ENCODE peak calls at places on chromosomes 4 and X, in nine cellular contexts. One of them, this sample, is unnamed.
A peak's percentile ranks its signal among the peaks of the same experiment; 100 is the strongest.

GRCh38 chrX:69503835-69504625 is at the start of gene NALF2:
- DNase-seq in cardiac muscle cell: peak; percentile 67
- DNase-seq in CD8-positive, alpha-beta T cell: no peak
- DNase-seq in omental fat pad: no peak
- DNase-seq in CD4-positive, alpha-beta T cell: no peak
- DNase-seq in choroid plexus epithelial cell: peak; percentile 53
- DNase-seq in glutamatergic neuron: peak; percentile 72
- DNase-seq in astrocyte of the cerebellum: no peak
- DNase-seq in endothelial cell: peak; percentile 74
- DNase-seq in this sample: no peak

GRCh38 chrX:118480172-118480571 is 15.4 kb upstream of the DOCK11 start:
- DNase-seq in CD4-positive, alpha-beta T cell: no peak
- DNase-seq in cardiac muscle cell: no peak
- DNase-seq in glutamatergic neuron: no peak
- DNase-seq in omental fat pad: no peak
- DNase-seq in CD8-positive, alpha-beta T cell: no peak
- DNase-seq in choroid plexus epithelial cell: no peak
- DNase-seq in astrocyte of the cerebellum: no peak
- DNase-seq in endothelial cell: no peak
- DNase-seq in this sample: no peak

GRCh38 chr4:109425405-109425804 is 8.2 kb upstream of the SEC24B start:
- DNase-seq in choroid plexus epithelial cell: no peak
- DNase-seq in astrocyte of the cerebellum: no peak
- DNase-seq in CD4-positive, alpha-beta T cell: no peak
- DNase-seq in endothelial cell: no peak
- DNase-seq in CD8-positive, alpha-beta T cell: no peak
- DNase-seq in glutamatergic neuron: no peak
- DNase-seq in cardiac muscle cell: no peak
- DNase-seq in omental fat pad: no peak
- DNase-seq in this sample: no peak

GRCh38 chr4:153476829-153477574 is 10.8 kb downstream of the TMEM131L start:
- DNase-seq in CD8-positive, alpha-beta T cell: no peak
- DNase-seq in glutamatergic neuron: no peak
- DNase-seq in omental fat pad: no peak
- DNase-seq in astrocyte of the cerebellum: no peak
- DNase-seq in cardiac muscle cell: no peak
- DNase-seq in choroid plexus epithelial cell: no peak
- DNase-seq in endothelial cell: no peak
- DNase-seq in CD4-positive, alpha-beta T cell: no peak
- DNase-seq in this sample: no peak

GRCh38 chr4:94412019-94413017 is 39.4 kb upstream of the PDLIM5 start:
- DNase-seq in cardiac muscle cell: peak; percentile 93
- DNase-seq in CD8-positive, alpha-beta T cell: no peak
- DNase-seq in omental fat pad: no peak
- DNase-seq in astrocyte of the cerebellum: peak; percentile 38
- DNase-seq in endothelial cell: no peak
- DNase-seq in glutamatergic neuron: no peak
- DNase-seq in choroid plexus epithelial cell: peak; percentile 80
- DNase-seq in CD4-positive, alpha-beta T cell: no peak
- DNase-seq in this sample: peak; percentile 58

GRCh38 chr4:76920715-76921114 is 22.8 kb upstream of the SOWAHB start:
- DNase-seq in omental fat pad: no peak
- DNase-seq in CD4-positive, alpha-beta T cell: no peak
- DNase-seq in glutamatergic neuron: no peak
- DNase-seq in cardiac muscle cell: no peak
- DNase-seq in choroid plexus epithelial cell: no peak
- DNase-seq in endothelial cell: no peak
- DNase-seq in astrocyte of the cerebellum: no peak
- DNase-seq in CD8-positive, alpha-beta T cell: no peak
- DNase-seq in this sample: no peak

GRCh38 chr4:148089624-148090023 is 352.6 kb downstream of the NR3C2 start:
- DNase-seq in CD8-positive, alpha-beta T cell: no peak
- DNase-seq in CD4-positive, alpha-beta T cell: no peak
- DNase-seq in omental fat pad: no peak
- DNase-seq in astrocyte of the cerebellum: no peak
- DNase-seq in cardiac muscle cell: no peak
- DNase-seq in choroid plexus epithelial cell: no peak
- DNase-seq in glutamatergic neuron: no peak
- DNase-seq in endothelial cell: no peak
- DNase-seq in this sample: no peak

GRCh38 chr4:164501074-164501473 is 252.9 kb upstream of the SMIM31 start:
- DNase-seq in astrocyte of the cerebellum: no peak
- DNase-seq in CD4-positive, alpha-beta T cell: no peak
- DNase-seq in CD8-positive, alpha-beta T cell: no peak
- DNase-seq in glutamatergic neuron: no peak
- DNase-seq in omental fat pad: no peak
- DNase-seq in cardiac muscle cell: no peak
- DNase-seq in choroid plexus epithelial cell: peak; percentile 8
- DNase-seq in endothelial cell: no peak
- DNase-seq in this sample: no peak

GRCh38 chr4:5028480-5028879 is 9.2 kb upstream of the CYTL1 start:
- DNase-seq in CD4-positive, alpha-beta T cell: no peak
- DNase-seq in CD8-positive, alpha-beta T cell: no peak
- DNase-seq in astrocyte of the cerebellum: no peak
- DNase-seq in omental fat pad: no peak
- DNase-seq in endothelial cell: no peak
- DNase-seq in cardiac muscle cell: no peak
- DNase-seq in choroid plexus epithelial cell: no peak
- DNase-seq in glutamatergic neuron: no peak
- DNase-seq in this sample: no peak

GRCh38 chr4:5020341-5020740 is 1.1 kb upstream of the CYTL1 start:
- DNase-seq in endothelial cell: no peak
- DNase-seq in omental fat pad: no peak
- DNase-seq in cardiac muscle cell: no peak
- DNase-seq in CD4-positive, alpha-beta T cell: no peak
- DNase-seq in choroid plexus epithelial cell: no peak
- DNase-seq in CD8-positive, alpha-beta T cell: no peak
- DNase-seq in astrocyte of the cerebellum: no peak
- DNase-seq in glutamatergic neuron: no peak
- DNase-seq in this sample: no peak

GRCh38 chr4:5021546-5021945 is 2.3 kb upstream of the CYTL1 start:
- DNase-seq in CD4-positive, alpha-beta T cell: no peak
- DNase-seq in cardiac muscle cell: no peak
- DNase-seq in astrocyte of the cerebellum: no peak
- DNase-seq in endothelial cell: no peak
- DNase-seq in choroid plexus epithelial cell: peak; percentile 26
- DNase-seq in CD8-positive, alpha-beta T cell: no peak
- DNase-seq in glutamatergic neuron: no peak
- DNase-seq in omental fat pad: no peak
- DNase-seq in this sample: no peak

GRCh38 chr4:5027366-5027765 is 8.1 kb upstream of the CYTL1 start:
- DNase-seq in endothelial cell: no peak
- DNase-seq in astrocyte of the cerebellum: peak; percentile 18
- DNase-seq in CD4-positive, alpha-beta T cell: no peak
- DNase-seq in omental fat pad: no peak
- DNase-seq in cardiac muscle cell: no peak
- DNase-seq in choroid plexus epithelial cell: no peak
- DNase-seq in CD8-positive, alpha-beta T cell: no peak
- DNase-seq in glutamatergic neuron: no peak
- DNase-seq in this sample: no peak

DNA sequence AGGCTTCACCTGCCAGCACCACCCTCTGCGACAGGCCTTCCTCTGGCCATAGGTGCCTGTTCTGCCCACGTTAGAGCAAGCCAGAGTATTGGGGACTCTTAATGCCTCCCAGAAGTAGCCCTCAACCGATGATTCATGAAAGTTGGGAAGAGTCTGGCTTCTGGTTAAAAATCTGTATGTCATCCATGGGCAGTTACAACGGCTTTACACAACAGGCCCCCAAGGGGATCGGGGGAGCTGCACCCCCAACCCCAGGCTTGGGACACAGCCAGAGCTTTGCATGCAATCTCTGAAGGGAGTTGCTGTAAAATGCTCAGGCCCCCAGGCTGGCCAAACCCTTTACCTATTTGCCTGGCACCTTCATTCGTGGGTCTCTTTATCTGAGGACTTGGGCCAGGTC is 5.4 kb upstream of the CYTL1 start:
- DNase-seq in omental fat pad: no peak
- DNase-seq in cardiac muscle cell: peak; percentile 26
- DNase-seq in CD8-positive, alpha-beta T cell: no peak
- DNase-seq in choroid plexus epithelial cell: no peak
- DNase-seq in CD4-positive, alpha-beta T cell: no peak
- DNase-seq in endothelial cell: no peak
- DNase-seq in astrocyte of the cerebellum: no peak
- DNase-seq in glutamatergic neuron: no peak
- DNase-seq in this sample: no peak
- TF ChIP-seq CTCF in omental fat pad: no peak
- TF ChIP-seq CTCF in cardiac muscle cell: no peak
- TF ChIP-seq CTCF in CD8-positive, alpha-beta T cell: no peak
- TF ChIP-seq CTCF in choroid plexus epithelial cell: no peak
- TF ChIP-seq CTCF in CD4-positive, alpha-beta T cell: no peak
- TF ChIP-seq CTCF in endothelial cell: no peak
- TF ChIP-seq CTCF in astrocyte of the cerebellum: no peak
- TF ChIP-seq CTCF in glutamatergic neuron: no peak
- TF ChIP-seq CTCF in this sample: no peak

DNA sequence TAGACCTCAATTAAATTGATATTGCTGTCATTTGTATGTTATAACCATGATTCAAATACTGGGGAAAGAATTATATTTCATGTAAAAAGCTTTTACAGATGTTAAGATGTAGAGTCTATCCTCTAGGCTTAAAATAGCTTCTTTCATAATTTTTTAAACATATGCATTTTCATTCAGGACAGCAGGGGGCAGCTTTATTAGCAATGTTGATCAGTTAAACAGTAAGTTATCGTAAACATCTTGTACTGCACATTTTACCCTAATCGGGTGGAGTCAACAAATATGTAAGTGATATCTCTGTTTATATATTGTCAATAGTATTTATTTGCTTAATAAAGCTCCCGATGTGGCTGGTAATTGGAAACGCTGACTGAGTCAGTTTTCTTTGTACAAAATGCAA is 142.5 kb upstream of the MED14 start:
- DNase-seq in omental fat pad: no peak
- DNase-seq in astrocyte of the cerebellum: no peak
- DNase-seq in endothelial cell: no peak
- DNase-seq in CD8-positive, alpha-beta T cell: no peak
- DNase-seq in cardiac muscle cell: peak; percentile 34
- DNase-seq in glutamatergic neuron: no peak
- DNase-seq in choroid plexus epithelial cell: peak; percentile 58
- DNase-seq in CD4-positive, alpha-beta T cell: no peak
- DNase-seq in this sample: no peak
- TF ChIP-seq CTCF in omental fat pad: no peak
- TF ChIP-seq CTCF in astrocyte of the cerebellum: no peak
- TF ChIP-seq CTCF in endothelial cell: no peak
- TF ChIP-seq CTCF in CD8-positive, alpha-beta T cell: peak; percentile 49
- TF ChIP-seq CTCF in cardiac muscle cell: peak; percentile 45
- TF ChIP-seq CTCF in glutamatergic neuron: peak; percentile 30
- TF ChIP-seq CTCF in choroid plexus epithelial cell: peak; percentile 50
- TF ChIP-seq CTCF in CD4-positive, alpha-beta T cell: peak; percentile 55
- TF ChIP-seq CTCF in this sample: peak; percentile 73

GRCh38 chr4:16516796-16517413 is 290.6 kb upstream of the TAPT1 start:
- DNase-seq in CD8-positive, alpha-beta T cell: no peak
- DNase-seq in glutamatergic neuron: peak; percentile 23
- DNase-seq in CD4-positive, alpha-beta T cell: no peak
- DNase-seq in omental fat pad: no peak
- DNase-seq in endothelial cell: no peak
- DNase-seq in astrocyte of the cerebellum: peak; percentile 44
- DNase-seq in cardiac muscle cell: peak; percentile 85
- DNase-seq in choroid plexus epithelial cell: peak; percentile 94
- DNase-seq in this sample: peak; percentile 80
- TF ChIP-seq CTCF in CD8-positive, alpha-beta T cell: no peak
- TF ChIP-seq CTCF in glutamatergic neuron: no peak
- TF ChIP-seq CTCF in CD4-positive, alpha-beta T cell: no peak
- TF ChIP-seq CTCF in omental fat pad: no peak
- TF ChIP-seq CTCF in endothelial cell: no peak
- TF ChIP-seq CTCF in astrocyte of the cerebellum: peak; percentile 41
- TF ChIP-seq CTCF in cardiac muscle cell: peak; percentile 63
- TF ChIP-seq CTCF in choroid plexus epithelial cell: peak; percentile 85
- TF ChIP-seq CTCF in this sample: peak; percentile 76

GRCh38 chr4:70932984-70933383 is 30.8 kb downstream of the MOB1B start:
- DNase-seq in cardiac muscle cell: no peak
- DNase-seq in glutamatergic neuron: no peak
- DNase-seq in choroid plexus epithelial cell: no peak
- DNase-seq in endothelial cell: no peak
- DNase-seq in omental fat pad: no peak
- DNase-seq in astrocyte of the cerebellum: no peak
- DNase-seq in CD4-positive, alpha-beta T cell: no peak
- DNase-seq in CD8-positive, alpha-beta T cell: no peak
- DNase-seq in this sample: no peak

GRCh38 chr4:70931359-70931758 is 29.2 kb downstream of the MOB1B start:
- DNase-seq in cardiac muscle cell: no peak
- DNase-seq in CD4-positive, alpha-beta T cell: no peak
- DNase-seq in astrocyte of the cerebellum: no peak
- DNase-seq in choroid plexus epithelial cell: no peak
- DNase-seq in glutamatergic neuron: no peak
- DNase-seq in endothelial cell: no peak
- DNase-seq in CD8-positive, alpha-beta T cell: no peak
- DNase-seq in omental fat pad: no peak
- DNase-seq in this sample: no peak

GRCh38 chr4:70925899-70926635 is 23.9 kb downstream of the MOB1B start:
- DNase-seq in CD8-positive, alpha-beta T cell: no peak
- DNase-seq in CD4-positive, alpha-beta T cell: no peak
- DNase-seq in choroid plexus epithelial cell: no peak
- DNase-seq in omental fat pad: no peak
- DNase-seq in glutamatergic neuron: no peak
- DNase-seq in endothelial cell: no peak
- DNase-seq in astrocyte of the cerebellum: no peak
- DNase-seq in cardiac muscle cell: no peak
- DNase-seq in this sample: no peak

GRCh38 chr4:70930530-70931256 is 28.5 kb downstream of the MOB1B start:
- DNase-seq in omental fat pad: no peak
- DNase-seq in cardiac muscle cell: no peak
- DNase-seq in choroid plexus epithelial cell: no peak
- DNase-seq in glutamatergic neuron: no peak
- DNase-seq in CD8-positive, alpha-beta T cell: no peak
- DNase-seq in CD4-positive, alpha-beta T cell: no peak
- DNase-seq in endothelial cell: no peak
- DNase-seq in astrocyte of the cerebellum: no peak
- DNase-seq in this sample: no peak

GRCh38 chr4:70927502-70928139 is 25.5 kb downstream of the MOB1B start:
- DNase-seq in astrocyte of the cerebellum: no peak
- DNase-seq in CD8-positive, alpha-beta T cell: no peak
- DNase-seq in choroid plexus epithelial cell: no peak
- DNase-seq in omental fat pad: no peak
- DNase-seq in cardiac muscle cell: no peak
- DNase-seq in CD4-positive, alpha-beta T cell: no peak
- DNase-seq in endothelial cell: no peak
- DNase-seq in glutamatergic neuron: no peak
- DNase-seq in this sample: no peak
- TF ChIP-seq CTCF in astrocyte of the cerebellum: no peak
- TF ChIP-seq CTCF in CD8-positive, alpha-beta T cell: no peak
- TF ChIP-seq CTCF in choroid plexus epithelial cell: no peak
- TF ChIP-seq CTCF in omental fat pad: no peak
- TF ChIP-seq CTCF in cardiac muscle cell: no peak
- TF ChIP-seq CTCF in CD4-positive, alpha-beta T cell: no peak
- TF ChIP-seq CTCF in endothelial cell: no peak
- TF ChIP-seq CTCF in glutamatergic neuron: no peak
- TF ChIP-seq CTCF in this sample: no peak

GRCh38 chr4:158253350-158253980 is 43.2 kb downstream of the TMEM144 start:
- DNase-seq in CD8-positive, alpha-beta T cell: no peak
- DNase-seq in CD4-positive, alpha-beta T cell: no peak
- DNase-seq in astrocyte of the cerebellum: peak; percentile 53
- DNase-seq in omental fat pad: no peak
- DNase-seq in glutamatergic neuron: peak; percentile 33
- DNase-seq in endothelial cell: peak; percentile 66
- DNase-seq in choroid plexus epithelial cell: peak; percentile 82
- DNase-seq in cardiac muscle cell: peak; percentile 75
- DNase-seq in this sample: peak; percentile 65
- TF ChIP-seq CTCF in CD8-positive, alpha-beta T cell: peak; percentile 46
- TF ChIP-seq CTCF in CD4-positive, alpha-beta T cell: peak; percentile 62
- TF ChIP-seq CTCF in astrocyte of the cerebellum: peak; percentile 69
- TF ChIP-seq CTCF in omental fat pad: no peak
- TF ChIP-seq CTCF in glutamatergic neuron: peak; percentile 50
- TF ChIP-seq CTCF in endothelial cell: peak; percentile 30
- TF ChIP-seq CTCF in choroid plexus epithelial cell: peak; percentile 81
- TF ChIP-seq CTCF in cardiac muscle cell: peak; percentile 74
- TF ChIP-seq CTCF in this sample: peak; percentile 85

This sample was measured in HFFc6.